ENCODE peak calls at places on chromosome 6, in nine cellular contexts. F, T, M, V, D, U, G, Z and J are unnamed samples.
A peak's percentile ranks its signal among the peaks of the same experiment; 100 is the strongest.

GRCh38 chr6:37548067-37548674 is 48.5 kb upstream of the CCDC167 start:
- DNase-seq in F (no peak), T (no peak), M (no peak), V (no peak), D (no peak), U (no peak), G (no peak), Z (no peak), J (no peak)

GRCh38 chr6:706819-707381 is 14.0 kb upstream of the EXOC2 start:
- DNase-seq in F (no peak), T (no peak), M (no peak), V (no peak), D (no peak), U (no peak), G (no peak), Z (no peak), J (no peak)

GRCh38 chr6:15351631-15352030 is 105.8 kb downstream of the JARID2 start:
- DNase-seq in F (no peak), T (no peak), M (no peak), V (no peak), D (peak; percentile 88), U (peak; percentile 65), G (no peak), Z (no peak), J (no peak)

GRCh38 chr6:22322103-22322882 is 25.5 kb upstream of the PRL start:
- DNase-seq in F (no peak), T (no peak), M (no peak), V (no peak), D (peak; percentile 28), U (no peak), G (no peak), Z (no peak), J (no peak)

GRCh38 chr6:143405381-143406154 is 44.9 kb downstream of the ADAT2 start:
- DNase-seq in F (no peak), T (no peak), M (no peak), V (no peak), D (peak; percentile 64), U (no peak), G (no peak), Z (no peak), J (no peak)

GRCh38 chr6:105781248-105781647 is 304.9 kb upstream of the PRDM1 start:
- DNase-seq in F (peak; percentile 24), T (no peak), M (no peak), V (no peak), D (no peak), U (no peak), G (no peak), Z (no peak), J (no peak)

GRCh38 chr6:169957351-169957963 is 206.0 kb downstream of the ERMARD start:
- DNase-seq in F (no peak), T (peak; percentile 66), M (no peak), V (no peak), D (no peak), U (no peak), G (peak; percentile 10), Z (no peak), J (peak; percentile 41)

GRCh38 chr6:68756454-68757375 is 121.6 kb downstream of the ADGRB3 start:
- DNase-seq in F (no peak), T (no peak), M (no peak), V (no peak), D (no peak), U (no peak), G (no peak), Z (no peak), J (no peak)

GRCh38 chr6:133240511-133241087 is 558 bp upstream of the EYA4 start:
- DNase-seq in F (peak; percentile 21), T (peak; percentile 75), M (no peak), V (peak; percentile 55), D (peak; percentile 3), U (no peak), G (peak; percentile 34), Z (peak; percentile 70), J (no peak)
- TF ChIP-seq CTCF in F (peak; percentile 5), T (peak; percentile 56), M (no peak), V (no peak), D (no peak), U (no peak), G (peak; percentile 15), Z (peak; percentile 44), J (no peak)

GRCh38 chr6:127737009-127737486 is 160.1 kb downstream of the C6orf58 start:
- DNase-seq in F (peak; percentile 84), T (no peak), M (no peak), V (peak; percentile 42), D (peak; percentile 84), U (peak; percentile 25), G (no peak), Z (peak; percentile 70), J (no peak)
- TF ChIP-seq CTCF in F (peak; percentile 77), T (peak; percentile 90), M (peak; percentile 64), V (peak; percentile 70), D (peak; percentile 46), U (peak; percentile 61), G (peak; percentile 67), Z (peak; percentile 77), J (peak; percentile 44)

GRCh38 chr6:125986295-125986955 is at the start of gene TRMT11:
- DNase-seq in F (peak; percentile 96), T (peak; percentile 91), M (peak; percentile 94), V (peak; percentile 79), D (peak; percentile 87), U (peak; percentile 92), G (peak; percentile 85), Z (peak; percentile 96), J (peak; percentile 91)
- TF ChIP-seq CTCF in F (no peak), T (peak; percentile 43), M (no peak), V (no peak), D (peak; percentile 2), U (no peak), G (peak; percentile 7), Z (no peak), J (no peak)

GRCh38 chr6:117317261-117317660 is 51.9 kb downstream of the VGLL2 start:
- DNase-seq in F (peak; percentile 49), T (no peak), M (no peak), V (no peak), D (peak; percentile 30), U (no peak), G (no peak), Z (peak; percentile 54), J (no peak)
- TF ChIP-seq CTCF in F (peak; percentile 60), T (peak; percentile 66), M (no peak), V (peak; percentile 58), D (peak; percentile 35), U (peak; percentile 9), G (peak; percentile 51), Z (peak; percentile 68), J (no peak)

GRCh38 chr6:156102129-156102528 is 646.5 kb upstream of the NOX3 start:
- DNase-seq in F (no peak), T (no peak), M (no peak), V (no peak), D (peak; percentile 1), U (no peak), G (no peak), Z (peak; percentile 5), J (no peak)
- TF ChIP-seq CTCF in F (no peak), T (no peak), M (no peak), V (no peak), D (no peak), U (no peak), G (no peak), Z (peak; percentile 43), J (no peak)

GRCh38 chr6:20769651-20770050 is 235.4 kb downstream of the CDKAL1 start:
- DNase-seq in F (no peak), T (no peak), M (no peak), V (no peak), D (no peak), U (no peak), G (no peak), Z (no peak), J (no peak)

GRCh38 chr6:20778460-20778859 is 244.2 kb downstream of the CDKAL1 start:
- DNase-seq in F (no peak), T (no peak), M (no peak), V (no peak), D (no peak), U (no peak), G (no peak), Z (no peak), J (no peak)

GRCh38 chr6:20771427-20771826 is 237.2 kb downstream of the CDKAL1 start:
- DNase-seq in F (no peak), T (no peak), M (no peak), V (no peak), D (no peak), U (no peak), G (no peak), Z (no peak), J (no peak)

GRCh38 chr6:20770776-20771175 is 236.5 kb downstream of the CDKAL1 start:
- DNase-seq in F (no peak), T (no peak), M (no peak), V (no peak), D (peak; percentile 25), U (no peak), G (no peak), Z (no peak), J (no peak)

GRCh38 chr6:20773822-20774221 is 239.6 kb downstream of the CDKAL1 start:
- DNase-seq in F (no peak), T (no peak), M (no peak), V (no peak), D (no peak), U (no peak), G (no peak), Z (no peak), J (no peak)
- TF ChIP-seq CTCF in F (no peak), T (no peak), M (no peak), V (no peak), D (no peak), U (no peak), G (no peak), Z (no peak), J (no peak)